ENCODE peak calls at places on chromosomes 2 and 18, in seven cellular contexts. One of them, this sample, is unnamed.

GRCh38 chr2:103773884-103774283 is 1012.1 kb downstream of the TMEM182 start:
- DNase-seq in cardiac muscle cell: no peak
- DNase-seq in foreskin fibroblast: no peak
- DNase-seq in ascending aorta: no peak
- DNase-seq in GM20000: no peak
- DNase-seq in psoas muscle: no peak
- DNase-seq in pancreas: no peak
- DNase-seq in this sample: no peak

GRCh38 chr2:215536476-215536875 is 100.6 kb upstream of the FN1 start:
- DNase-seq in psoas muscle: no peak
- DNase-seq in GM20000: no peak
- DNase-seq in ascending aorta: no peak
- DNase-seq in foreskin fibroblast: no peak
- DNase-seq in cardiac muscle cell: no peak
- DNase-seq in pancreas: no peak
- DNase-seq in this sample: no peak

GRCh38 chr2:223971731-223972130 is 14.5 kb downstream of the MRPL44 start:
- DNase-seq in cardiac muscle cell: no peak
- DNase-seq in foreskin fibroblast: no peak
- DNase-seq in pancreas: no peak
- DNase-seq in ascending aorta: no peak
- DNase-seq in GM20000: no peak
- DNase-seq in psoas muscle: no peak
- DNase-seq in this sample: no peak

GRCh38 chr2:215465246-215465645 is 29.4 kb upstream of the FN1 start:
- DNase-seq in ascending aorta: no peak
- DNase-seq in pancreas: no peak
- DNase-seq in psoas muscle: no peak
- DNase-seq in foreskin fibroblast: peak; percentile 50
- DNase-seq in GM20000: no peak
- DNase-seq in cardiac muscle cell: no peak
- DNase-seq in this sample: no peak

GRCh38 chr18:3610188-3610708 is 160.3 kb downstream of the TGIF1 start:
- DNase-seq in ascending aorta: peak; percentile 34
- DNase-seq in pancreas: no peak
- DNase-seq in cardiac muscle cell: no peak
- DNase-seq in GM20000: no peak
- DNase-seq in foreskin fibroblast: no peak
- DNase-seq in psoas muscle: no peak
- DNase-seq in this sample: no peak

GRCh38 chr2:54060000-54060399 is 55.4 kb upstream of the ACYP2 start:
- DNase-seq in pancreas: no peak
- DNase-seq in cardiac muscle cell: no peak
- DNase-seq in foreskin fibroblast: no peak
- DNase-seq in psoas muscle: no peak
- DNase-seq in ascending aorta: no peak
- DNase-seq in GM20000: no peak
- DNase-seq in this sample: no peak

GRCh38 chr2:235516257-235516656 is 22.4 kb downstream of the AGAP1 start:
- DNase-seq in ascending aorta: no peak
- DNase-seq in pancreas: no peak
- DNase-seq in foreskin fibroblast: no peak
- DNase-seq in cardiac muscle cell: no peak
- DNase-seq in psoas muscle: no peak
- DNase-seq in GM20000: no peak
- DNase-seq in this sample: no peak

GRCh38 chr2:72669121-72669520 is 156.7 kb downstream of the EXOC6B start:
- DNase-seq in psoas muscle: no peak
- DNase-seq in ascending aorta: no peak
- DNase-seq in foreskin fibroblast: peak; percentile 45
- DNase-seq in pancreas: no peak
- DNase-seq in GM20000: no peak
- DNase-seq in cardiac muscle cell: no peak
- DNase-seq in this sample: no peak

GRCh38 chr2:11742317-11742701 is 4.1 kb upstream of the LPIN1 start:
- DNase-seq in GM20000: no peak
- DNase-seq in cardiac muscle cell: no peak
- DNase-seq in psoas muscle: no peak
- DNase-seq in pancreas: no peak
- DNase-seq in ascending aorta: no peak
- DNase-seq in foreskin fibroblast: peak; percentile 66
- DNase-seq in this sample: no peak

GRCh38 chr2:11742702-11743530 is 3.5 kb upstream of the LPIN1 start:
- DNase-seq in foreskin fibroblast: no peak
- DNase-seq in GM20000: no peak
- DNase-seq in psoas muscle: no peak
- DNase-seq in pancreas: no peak
- DNase-seq in cardiac muscle cell: no peak
- DNase-seq in ascending aorta: no peak
- DNase-seq in this sample: no peak

GRCh38 chr2:11743846-11744553 is 2.4 kb upstream of the LPIN1 start:
- DNase-seq in pancreas: peak; percentile 93
- DNase-seq in ascending aorta: peak; percentile 99
- DNase-seq in GM20000: peak; percentile 81
- DNase-seq in foreskin fibroblast: peak; percentile 100
- DNase-seq in psoas muscle: peak; percentile 96
- DNase-seq in cardiac muscle cell: peak; percentile 90
- DNase-seq in this sample: peak; percentile 68

GRCh38 chr2:11743531-11743815 is 3.0 kb upstream of the LPIN1 start:
- DNase-seq in foreskin fibroblast: no peak
- DNase-seq in cardiac muscle cell: no peak
- DNase-seq in GM20000: no peak
- DNase-seq in pancreas: no peak
- DNase-seq in psoas muscle: no peak
- DNase-seq in ascending aorta: no peak
- DNase-seq in this sample: no peak

DNA sequence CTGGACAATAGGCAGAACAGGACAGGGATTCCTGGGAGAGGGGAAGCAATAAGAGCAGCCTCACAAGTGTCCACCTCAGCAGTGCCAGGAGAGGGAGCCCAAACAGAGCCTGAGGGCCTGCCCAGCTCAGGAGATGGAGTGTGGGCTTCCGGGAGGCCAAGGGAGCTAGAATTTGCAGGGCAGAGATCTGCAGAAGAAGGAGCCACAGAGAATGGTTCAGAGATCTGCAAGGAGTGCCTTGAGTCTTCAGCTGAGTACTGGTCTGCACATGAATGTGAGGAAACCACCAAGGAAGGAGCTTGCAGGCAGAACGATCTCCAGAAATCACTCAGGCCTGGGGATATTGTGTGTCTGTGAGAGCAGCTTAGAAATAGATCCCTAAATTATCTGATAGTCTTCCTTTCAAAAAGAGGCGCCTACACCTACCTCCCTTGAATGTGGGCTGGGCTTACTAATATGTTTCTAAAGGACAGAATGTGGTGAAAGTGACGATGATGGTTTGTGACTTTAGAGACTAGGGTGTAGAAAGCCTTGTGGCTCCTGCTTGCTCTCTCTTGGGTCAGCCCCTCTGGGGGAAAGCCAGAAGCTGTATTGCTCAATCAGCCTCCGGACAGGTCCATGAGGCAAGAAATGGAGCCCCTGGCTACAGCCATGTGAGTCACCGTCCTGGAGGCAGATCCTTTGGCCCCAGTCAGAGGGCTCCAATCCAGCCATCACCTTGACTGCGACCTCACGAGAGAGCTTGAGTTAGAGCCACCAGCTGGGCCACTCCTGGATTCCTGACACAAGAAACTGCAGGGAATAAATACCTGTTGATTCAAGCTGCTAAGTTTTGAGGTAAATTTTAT is 7.6 kb upstream of the LPIN1 start:
- DNase-seq in GM20000: no peak
- DNase-seq in foreskin fibroblast: peak; percentile 91
- DNase-seq in ascending aorta: peak; percentile 94
- DNase-seq in cardiac muscle cell: peak; percentile 81
- DNase-seq in pancreas: peak; percentile 66
- DNase-seq in psoas muscle: peak; percentile 92
- DNase-seq in this sample: no peak
- TF ChIP-seq CTCF in GM20000: no peak
- TF ChIP-seq CTCF in foreskin fibroblast: peak; percentile 66
- TF ChIP-seq CTCF in ascending aorta: peak; percentile 27
- TF ChIP-seq CTCF in cardiac muscle cell: peak; percentile 69
- TF ChIP-seq CTCF in pancreas: no peak
- TF ChIP-seq CTCF in psoas muscle: peak; percentile 39
- TF ChIP-seq CTCF in this sample: no peak

DNA sequence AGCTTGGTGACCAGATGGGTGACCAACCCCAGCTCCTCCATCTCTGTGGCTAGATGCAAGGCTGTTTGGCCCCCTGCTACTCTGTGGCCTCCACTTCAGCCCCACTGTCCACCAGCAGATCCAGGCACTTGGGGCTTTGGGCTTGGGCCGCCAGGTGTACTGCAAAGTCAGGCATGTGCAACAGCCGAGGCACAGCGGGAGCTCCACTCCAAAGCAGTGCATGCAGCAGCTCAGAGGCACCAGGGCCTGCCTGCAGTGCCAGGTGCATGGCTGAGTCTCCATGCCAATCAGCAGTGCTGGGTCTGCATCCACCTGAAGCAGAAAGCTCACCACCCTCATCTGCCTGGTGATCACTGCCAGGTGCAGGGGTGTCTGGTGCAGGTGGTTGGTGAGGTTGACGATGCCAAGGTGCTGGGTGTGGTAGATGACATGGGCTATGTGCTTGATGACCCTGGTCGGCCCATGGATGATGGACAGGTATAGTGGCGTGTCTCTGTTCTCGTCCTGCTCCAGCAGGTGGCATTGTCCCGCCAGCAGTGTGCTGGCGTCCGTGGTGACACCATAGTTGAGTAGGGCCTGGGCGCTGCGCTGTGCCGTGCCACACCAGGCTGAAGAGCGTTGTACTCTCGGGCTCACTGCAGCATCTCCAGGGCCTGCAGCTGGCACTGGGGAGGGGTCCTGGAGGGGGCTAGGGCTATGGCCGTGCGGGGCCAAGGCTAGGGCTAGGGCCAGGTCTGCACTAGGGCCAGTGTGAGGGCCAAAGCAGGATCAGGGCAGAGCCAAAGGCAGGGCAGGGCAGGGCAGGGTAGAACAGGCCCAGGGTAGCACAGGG is 1.0 kb upstream of the ANKRD62 start:
- DNase-seq in cardiac muscle cell: peak; percentile 48
- DNase-seq in ascending aorta: no peak
- DNase-seq in GM20000: peak; percentile 69
- DNase-seq in foreskin fibroblast: no peak
- DNase-seq in pancreas: peak; percentile 82
- DNase-seq in psoas muscle: no peak
- DNase-seq in this sample: no peak
- TF ChIP-seq CTCF in cardiac muscle cell: no peak
- TF ChIP-seq CTCF in ascending aorta: no peak
- TF ChIP-seq CTCF in GM20000: peak; percentile 27
- TF ChIP-seq CTCF in foreskin fibroblast: no peak
- TF ChIP-seq CTCF in pancreas: peak; percentile 34
- TF ChIP-seq CTCF in psoas muscle: no peak
- TF ChIP-seq CTCF in this sample: no peak

GRCh38 chr2:232331071-232331470 is 47.5 kb upstream of the ALPP start:
- DNase-seq in psoas muscle: peak; percentile 48
- DNase-seq in foreskin fibroblast: no peak
- DNase-seq in GM20000: no peak
- DNase-seq in cardiac muscle cell: no peak
- DNase-seq in pancreas: no peak
- DNase-seq in ascending aorta: no peak
- DNase-seq in this sample: peak; percentile 6

GRCh38 chr2:232336241-232336736 is 42.3 kb upstream of the ALPP start:
- DNase-seq in cardiac muscle cell: no peak
- DNase-seq in ascending aorta: peak; percentile 58
- DNase-seq in GM20000: no peak
- DNase-seq in pancreas: peak; percentile 7
- DNase-seq in psoas muscle: no peak
- DNase-seq in foreskin fibroblast: no peak
- DNase-seq in this sample: peak; percentile 28

GRCh38 chr2:232335859-232336215 is 42.7 kb upstream of the ALPP start:
- DNase-seq in ascending aorta: no peak
- DNase-seq in cardiac muscle cell: no peak
- DNase-seq in pancreas: peak; percentile 4
- DNase-seq in psoas muscle: no peak
- DNase-seq in GM20000: no peak
- DNase-seq in foreskin fibroblast: no peak
- DNase-seq in this sample: peak; percentile 27

GRCh38 chr2:232332940-232333259 is 45.7 kb upstream of the ALPP start:
- DNase-seq in pancreas: no peak
- DNase-seq in ascending aorta: no peak
- DNase-seq in psoas muscle: no peak
- DNase-seq in foreskin fibroblast: no peak
- DNase-seq in GM20000: no peak
- DNase-seq in cardiac muscle cell: no peak
- DNase-seq in this sample: peak; percentile 8

GRCh38 chr2:232333361-232334135 is 45.0 kb upstream of the ALPP start:
- DNase-seq in GM20000: no peak
- DNase-seq in foreskin fibroblast: no peak
- DNase-seq in ascending aorta: peak; percentile 46
- DNase-seq in psoas muscle: no peak
- DNase-seq in pancreas: peak; percentile 24
- DNase-seq in cardiac muscle cell: no peak
- DNase-seq in this sample: no peak
- TF ChIP-seq CTCF in GM20000: no peak
- TF ChIP-seq CTCF in foreskin fibroblast: peak; percentile 66
- TF ChIP-seq CTCF in ascending aorta: no peak
- TF ChIP-seq CTCF in psoas muscle: no peak
- TF ChIP-seq CTCF in pancreas: no peak
- TF ChIP-seq CTCF in cardiac muscle cell: peak; percentile 57
- TF ChIP-seq CTCF in this sample: peak; percentile 13

GRCh38 chr2:70301344-70302194 is at the start of gene FAM136A:
- DNase-seq in psoas muscle: peak; percentile 89
- DNase-seq in pancreas: peak; percentile 92
- DNase-seq in foreskin fibroblast: peak; percentile 65
- DNase-seq in GM20000: peak; percentile 91
- DNase-seq in ascending aorta: peak; percentile 90
- DNase-seq in cardiac muscle cell: peak; percentile 94
- DNase-seq in this sample: peak; percentile 90

GRCh38 chr2:70303186-70303585 is 1.3 kb upstream of the FAM136A start:
- DNase-seq in foreskin fibroblast: no peak
- DNase-seq in cardiac muscle cell: no peak
- DNase-seq in psoas muscle: no peak
- DNase-seq in ascending aorta: no peak
- DNase-seq in pancreas: no peak
- DNase-seq in GM20000: no peak
- DNase-seq in this sample: no peak

GRCh38 chr2:70304501-70304900 is 2.6 kb upstream of the FAM136A start:
- DNase-seq in ascending aorta: no peak
- DNase-seq in psoas muscle: no peak
- DNase-seq in foreskin fibroblast: no peak
- DNase-seq in GM20000: no peak
- DNase-seq in pancreas: no peak
- DNase-seq in cardiac muscle cell: no peak
- DNase-seq in this sample: no peak

GRCh38 chr2:70305531-70305930 is 3.7 kb upstream of the FAM136A start:
- DNase-seq in psoas muscle: no peak
- DNase-seq in ascending aorta: no peak
- DNase-seq in GM20000: no peak
- DNase-seq in foreskin fibroblast: no peak
- DNase-seq in pancreas: no peak
- DNase-seq in cardiac muscle cell: no peak
- DNase-seq in this sample: no peak

DNA sequence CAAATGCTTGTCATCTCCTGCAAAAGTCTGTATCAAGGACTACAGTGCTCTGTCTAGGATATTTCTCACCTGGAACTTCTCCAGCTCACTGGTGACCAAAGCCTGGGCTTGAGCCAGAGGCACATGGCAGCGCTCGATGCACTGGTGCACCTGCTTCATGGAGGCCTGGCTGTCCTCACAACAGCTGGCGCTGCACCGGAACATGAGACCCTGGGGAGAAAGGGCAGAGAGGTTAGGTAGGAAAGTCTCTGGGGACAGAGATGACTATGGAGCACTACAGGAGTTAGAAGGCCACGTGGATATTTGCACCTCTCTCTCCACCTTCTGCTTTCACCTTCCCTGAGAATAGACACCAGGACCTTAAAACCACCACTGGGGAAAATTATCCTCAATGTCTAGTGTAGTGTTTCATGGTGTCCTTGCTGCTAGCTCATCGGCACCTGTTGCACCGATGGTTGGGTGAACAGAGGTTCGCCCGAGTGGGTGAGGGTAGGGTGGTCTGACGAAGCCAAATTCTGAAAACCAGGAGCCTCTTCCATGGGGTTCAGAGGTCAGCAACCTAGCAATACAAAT is 1.0 kb downstream of the FAM136A start:
- DNase-seq in cardiac muscle cell: no peak
- DNase-seq in psoas muscle: no peak
- DNase-seq in pancreas: peak; percentile 43
- DNase-seq in GM20000: no peak
- DNase-seq in ascending aorta: no peak
- DNase-seq in foreskin fibroblast: no peak
- DNase-seq in this sample: no peak
- TF ChIP-seq CTCF in cardiac muscle cell: no peak
- TF ChIP-seq CTCF in psoas muscle: no peak
- TF ChIP-seq CTCF in pancreas: no peak
- TF ChIP-seq CTCF in GM20000: no peak
- TF ChIP-seq CTCF in ascending aorta: no peak
- TF ChIP-seq CTCF in foreskin fibroblast: no peak
- TF ChIP-seq CTCF in this sample: no peak